ENCODE peak calls at places on chromosome 6, in four cellular contexts. B is CD8-positive, alpha-beta memory T cell; Z is MCF 10A; F is NCI-H1105. P is an unnamed sample.
A peak's percentile ranks its signal among the peaks of the same experiment; 100 is the strongest.

GRCh38 chr6:88665131-88665530 is 298.3 kb downstream of the RNGTT start:
- DNase-seq in B (no peak), Z (no peak), F (no peak), P (no peak)

GRCh38 chr6:2984738-2985381 is 13.5 kb upstream of the SERPINB6 start:
- DNase-seq in B (no peak), Z (no peak), F (no peak), P (no peak)

GRCh38 chr6:136226027-136226673 is 24.0 kb downstream of the MTFR2 start:
- DNase-seq in B (peak; percentile 28), Z (peak; percentile 75), F (peak; percentile 35), P (peak; percentile 37)

GRCh38 chr6:13302751-13303667 is 25.3 kb downstream of the TBC1D7 start:
- DNase-seq in B (peak; percentile 4), Z (peak; percentile 97), F (no peak), P (no peak)

GRCh38 chr6:43996614-43997341 is 130.5 kb downstream of the MRPL14 start:
- DNase-seq in B (no peak), Z (no peak), F (no peak), P (no peak)

GRCh38 chr6:16157909-16158308 is 29.0 kb downstream of the MYLIP start:
- DNase-seq in B (no peak), Z (no peak), F (peak; percentile 92), P (no peak)

GRCh38 chr6:139473239-139473701 is 98.8 kb upstream of the CITED2 start:
- DNase-seq in B (no peak), Z (no peak), F (no peak), P (no peak)

GRCh38 chr6:164825386-164825785 is 484.0 kb downstream of the C6orf118 start:
- DNase-seq in B (no peak), Z (peak; percentile 14), F (no peak), P (no peak)

GRCh38 chr6:129138739-129139405 is 255.9 kb downstream of the LAMA2 start:
- DNase-seq in B (no peak), Z (no peak), F (no peak), P (no peak)

GRCh38 chr6:57303931-57304681 is 13.3 kb upstream of the PRIM2 start:
- DNase-seq in B (no peak), Z (no peak), F (no peak), P (no peak)

GRCh38 chr6:158970640-158971291 is 29.2 kb downstream of the RSPH3 start:
- DNase-seq in B (no peak), Z (no peak), F (no peak), P (no peak)

GRCh38 chr6:50362706-50363105 is 313.0 kb upstream of the DEFB112 start:
- DNase-seq in B (no peak), Z (no peak), F (no peak), P (no peak)

GRCh38 chr6:17725083-17725482 is 18.4 kb upstream of the NUP153 start:
- DNase-seq in B (no peak), Z (no peak), F (peak; percentile 27), P (no peak)

GRCh38 chr6:18495236-18495635 is 108.1 kb downstream of the RNF144B start:
- DNase-seq in B (no peak), Z (no peak), F (no peak), P (no peak)

GRCh38 chr6:163413345-163414116 is 987 bp upstream of the QKI start:
- DNase-seq in B (peak; percentile 84), Z (peak; percentile 86), F (peak; percentile 91), P (peak; percentile 86)

GRCh38 chr6:162344301-162344700 is 383.3 kb downstream of the PRKN start:
- DNase-seq in B (no peak), Z (no peak), F (no peak), P (no peak)

GRCh38 chr6:163162874-163163213 is 251.7 kb upstream of the QKI start:
- DNase-seq in B (no peak), Z (no peak), F (no peak), P (no peak)

GRCh38 chr6:110874880-110875547 is 429 bp downstream of the AMD1 start:
- DNase-seq in B (peak; percentile 20), Z (peak; percentile 42), F (peak; percentile 54), P (peak; percentile 39)

GRCh38 chr6:4093288-4093687 is 14.4 kb upstream of the FAM217A start:
- DNase-seq in B (no peak), Z (no peak), F (no peak), P (no peak)

GRCh38 chr6:49647470-49647869 is 10.8 kb upstream of the RHAG start:
- DNase-seq in B (no peak), Z (no peak), F (no peak), P (no peak)

GRCh38 chr6:108321253-108321740 is 26.4 kb downstream of the AFG1L start:
- DNase-seq in B (no peak), Z (peak; percentile 52), F (no peak), P (no peak)

GRCh38 chr6:148565931-148566663 is 180.7 kb upstream of the UST start:
- DNase-seq in B (no peak), Z (peak; percentile 73), F (no peak), P (no peak)

GRCh38 chr6:126923807-126924206 is 194.7 kb upstream of the RSPO3 start:
- DNase-seq in B (no peak), Z (no peak), F (no peak), P (no peak)

GRCh38 chr6:84667252-84668213 is 96.9 kb downstream of the TBX18 start:
- DNase-seq in B (no peak), Z (no peak), F (no peak), P (no peak)

GRCh38 chr6:29530671-29531310 is 28.7 kb downstream of the UBD start:
- DNase-seq in B (no peak), Z (no peak), F (no peak), P (no peak)

GRCh38 chr6:117907600-117908245 is 659 bp downstream of the SLC35F1 start:
- DNase-seq in B (no peak), Z (no peak), F (peak; percentile 50), P (no peak)

GRCh38 chr6:134614606-134615485 is 296.9 kb upstream of the SGK1 start:
- DNase-seq in B (no peak), Z (no peak), F (no peak), P (no peak)

GRCh38 chr6:75436869-75437268 is 56.7 kb downstream of the FILIP1 start:
- DNase-seq in B (no peak), Z (no peak), F (no peak), P (no peak)

GRCh38 chr6:29792123-29793035 is 35.2 kb upstream of the HLA-G start:
- DNase-seq in B (peak; percentile 72), Z (peak; percentile 30), F (no peak), P (peak; percentile 77)

GRCh38 chr6:40251609-40252008 is 317.3 kb upstream of the MOCS1 start:
- DNase-seq in B (no peak), Z (no peak), F (peak; percentile 87), P (no peak)

GRCh38 chr6:87155272-87155919 is at the start of gene ZNF292:
- DNase-seq in B (peak; percentile 89), Z (peak; percentile 98), F (peak; percentile 99), P (peak; percentile 91)

GRCh38 chr6:157760589-157761330 is 62.3 kb upstream of the SNX9 start:
- DNase-seq in B (no peak), Z (peak; percentile 80), F (no peak), P (no peak)

GRCh38 chr6:157668034-157668401 is 155.0 kb upstream of the SNX9 start:
- DNase-seq in B (no peak), Z (no peak), F (no peak), P (no peak)